ENCODE peak calls at places on chromosomes 3 and 15, in nine cellular contexts. L is heart right ventricle; P is naive thymus-derived CD8-positive, alpha-beta T cell; Y is choroid plexus epithelial cell; D is progenitor cell of endocrine pancreas; E is NCI-H82; G is Kasumi-1; N is midbrain; V is omental fat pad. I is an unnamed sample.
A peak's percentile ranks its signal among the peaks of the same experiment; 100 is the strongest.

GRCh38 chr15:56019060-56019793 is 25.8 kb upstream of the NEDD4 start:
- DNase-seq in L (no peak), P (no peak), Y (no peak), D (no peak), E (peak; percentile 52), G (no peak), N (no peak), V (no peak), I (no peak)

GRCh38 chr15:74826911-74827310 is 484 bp downstream of the CPLX3 start:
- DNase-seq in L (no peak), P (no peak), Y (no peak), D (no peak), E (peak; percentile 92), G (no peak), N (no peak), V (no peak), I (no peak)

GRCh38 chr15:92116320-92116719 is 262.8 kb downstream of the SLCO3A1 start:
- DNase-seq in L (no peak), P (no peak), Y (no peak), D (no peak), E (no peak), G (no peak), N (no peak), V (no peak), I (no peak)

GRCh38 chr3:169968224-169968623 is 1.6 kb downstream of the SEC62 start:
- DNase-seq in L (no peak), P (no peak), Y (no peak), D (no peak), E (no peak), G (no peak), N (no peak), V (no peak), I (no peak)

GRCh38 chr15:62895139-62895866 is 147.2 kb upstream of the TPM1 start:
- DNase-seq in L (no peak), P (no peak), Y (peak; percentile 82), D (no peak), E (peak; percentile 67), G (no peak), N (no peak), V (no peak), I (no peak)

GRCh38 chr15:45179221-45179985 is 8.4 kb downstream of the SHF start:
- DNase-seq in L (no peak), P (peak; percentile 51), Y (no peak), D (no peak), E (peak; percentile 35), G (no peak), N (no peak), V (no peak), I (no peak)

GRCh38 chr3:184240384-184241140 is 8.2 kb downstream of the ALG3 start:
- DNase-seq in L (no peak), P (no peak), Y (peak; percentile 45), D (no peak), E (no peak), G (peak; percentile 63), N (no peak), V (no peak), I (no peak)

GRCh38 chr15:90581771-90582471 is 52.2 kb downstream of the CRTC3 start:
- DNase-seq in L (no peak), P (no peak), Y (no peak), D (no peak), E (no peak), G (no peak), N (no peak), V (no peak), I (no peak)

GRCh38 chr3:25257026-25257425 is 171.0 kb upstream of the RARB start:
- DNase-seq in L (no peak), P (no peak), Y (peak; percentile 67), D (no peak), E (no peak), G (no peak), N (no peak), V (no peak), I (no peak)

GRCh38 chr3:141039573-141039972 is 11.6 kb upstream of the SPSB4 start:
- DNase-seq in L (no peak), P (no peak), Y (no peak), D (no peak), E (peak; percentile 93), G (no peak), N (no peak), V (no peak), I (no peak)

GRCh38 chr3:82000773-82001172 is 239.3 kb upstream of the GBE1 start:
- DNase-seq in L (no peak), P (no peak), Y (no peak), D (no peak), E (peak; percentile 58), G (no peak), N (no peak), V (no peak), I (peak; percentile 19)

GRCh38 chr3:58471025-58471887 is 20.6 kb upstream of the KCTD6 start:
- DNase-seq in L (no peak), P (peak; percentile 11), Y (peak; percentile 99), D (no peak), E (peak; percentile 76), G (peak; percentile 92), N (no peak), V (no peak), I (no peak)

GRCh38 chr15:51191766-51192165 is 97.1 kb upstream of the TNFAIP8L3 start:
- DNase-seq in L (no peak), P (no peak), Y (no peak), D (no peak), E (no peak), G (no peak), N (no peak), V (no peak), I (no peak)

GRCh38 chr15:41934843-41935242 is 37.5 kb downstream of the EHD4 start:
- DNase-seq in L (no peak), P (peak; percentile 76), Y (no peak), D (no peak), E (no peak), G (no peak), N (no peak), V (no peak), I (no peak)

GRCh38 chr3:15294914-15295313 is 37.5 kb downstream of the SH3BP5 start:
- DNase-seq in L (no peak), P (no peak), Y (no peak), D (no peak), E (no peak), G (no peak), N (no peak), V (no peak), I (no peak)

GRCh38 chr3:131083190-131083863 is 56.6 kb downstream of the NEK11 start:
- DNase-seq in L (peak; percentile 55), P (peak; percentile 5), Y (peak; percentile 25), D (no peak), E (peak; percentile 84), G (no peak), N (peak; percentile 94), V (no peak), I (peak; percentile 97)

GRCh38 chr3:36876181-36876936 is 68.5 kb downstream of the TRANK1 start:
- DNase-seq in L (no peak), P (peak; percentile 72), Y (no peak), D (no peak), E (no peak), G (no peak), N (no peak), V (no peak), I (peak; percentile 67)

GRCh38 chr3:112123548-112123947 is 9.5 kb downstream of the GCSAM start:
- DNase-seq in L (no peak), P (no peak), Y (no peak), D (no peak), E (no peak), G (no peak), N (no peak), V (no peak), I (no peak)

GRCh38 chr15:90062023-90062728 is 40.1 kb downstream of the IDH2 start:
- DNase-seq in L (peak; percentile 52), P (peak; percentile 28), Y (peak; percentile 57), D (no peak), E (peak; percentile 24), G (peak; percentile 31), N (peak; percentile 51), V (no peak), I (peak; percentile 45)

GRCh38 chr15:100762913-100763627 is 116.6 kb upstream of the ALDH1A3 start:
- DNase-seq in L (no peak), P (no peak), Y (no peak), D (no peak), E (no peak), G (no peak), N (no peak), V (no peak), I (no peak)

GRCh38 chr15:99426431-99427105 is 139.2 kb upstream of the MEF2A start:
- DNase-seq in L (no peak), P (no peak), Y (no peak), D (no peak), E (no peak), G (no peak), N (no peak), V (no peak), I (no peak)

GRCh38 chr3:24591661-24592555 is 97.3 kb upstream of the THRB start:
- DNase-seq in L (no peak), P (no peak), Y (peak; percentile 76), D (no peak), E (no peak), G (no peak), N (no peak), V (no peak), I (no peak)

GRCh38 chr3:38553071-38553470 is 56.9 kb downstream of the EXOG start:
- DNase-seq in L (no peak), P (no peak), Y (no peak), D (no peak), E (no peak), G (no peak), N (no peak), V (no peak), I (no peak)

GRCh38 chr3:188031106-188031505 is 122.9 kb upstream of the LPP start:
- DNase-seq in L (no peak), P (no peak), Y (no peak), D (no peak), E (no peak), G (no peak), N (no peak), V (no peak), I (no peak)

GRCh38 chr3:150607267-150608065 is 4.3 kb downstream of the SELENOT start:
- DNase-seq in L (no peak), P (no peak), Y (no peak), D (no peak), E (peak; percentile 9), G (no peak), N (no peak), V (no peak), I (no peak)

GRCh38 chr15:40416056-40416455 is 10.5 kb downstream of the IVD start:
- DNase-seq in L (no peak), P (no peak), Y (no peak), D (no peak), E (no peak), G (no peak), N (no peak), V (no peak), I (no peak)